ENCODE peak calls at places on chromosomes 1 and 21, in six cellular contexts. X is activated CD8-positive, alpha-beta memory T cell treated with anti-CD3 and anti-CD28 coated beads for 1 hour; M is HTR-8/SVneo; R is CD8-positive, alpha-beta memory T cell; Q is NCI-H1105; D is GM03348. H is an unnamed sample.

GRCh38 chr1:3174487-3175247 is 105.7 kb downstream of the PRDM16 start:
- DNase-seq in M (no peak), Q (no peak), R (no peak), X (no peak), D (peak), H (no peak)

GRCh38 chr1:234866007-234866866 is 256.3 kb upstream of the IRF2BP2 start:
- DNase-seq in Q (no peak), X (no peak), D (peak), R (no peak), M (peak), H (no peak)

GRCh38 chr1:204726478-204726877 is 40.9 kb upstream of the LRRN2 start:
- DNase-seq in R (no peak), M (peak), X (no peak), Q (no peak), D (no peak), H (no peak)

GRCh38 chr21:36478941-36479340 is 981 bp downstream of the CLDN14 start:
- DNase-seq in M (peak), Q (no peak), D (peak), X (no peak), R (no peak), H (no peak)

GRCh38 chr1:201001962-201002361 is 21.6 kb downstream of the KIF21B start:
- DNase-seq in M (no peak), D (no peak), R (no peak), X (no peak), Q (no peak), H (no peak)

GRCh38 chr1:85393490-85393889 is 71.5 kb downstream of the DDAH1 start:
- DNase-seq in M (no peak), D (no peak), X (no peak), Q (no peak), R (no peak), H (no peak)

GRCh38 chr1:16236091-16236494 is 890 bp downstream of the CPLANE2 start:
- DNase-seq in R (peak), D (peak), Q (peak), M (peak), X (no peak), H (peak)

GRCh38 chr1:46180082-46180616 is 3.9 kb upstream of the P3R3URF start:
- DNase-seq in Q (no peak), M (no peak), D (no peak), R (peak), X (no peak), H (peak)

GRCh38 chr1:156807627-156808026 is 9.0 kb downstream of the SH2D2A start:
- DNase-seq in Q (no peak), R (no peak), D (no peak), M (no peak), X (no peak), H (no peak)

GRCh38 chr1:47442844-47443529 is 5.1 kb downstream of the FOXD2 start:
- DNase-seq in R (no peak), Q (no peak), M (no peak), D (no peak), X (no peak), H (no peak)

GRCh38 chr1:44276006-44276405 is 62.7 kb downstream of the DMAP1 start:
- DNase-seq in Q (no peak), M (no peak), R (no peak), X (no peak), D (peak), H (peak)

GRCh38 chr1:53477626-53478025 is 18.4 kb downstream of the DMRTB1 start:
- DNase-seq in D (no peak), M (no peak), Q (no peak), R (no peak), X (no peak), H (no peak)

GRCh38 chr1:71311396-71311795 is 230.6 kb upstream of the ZRANB2 start:
- DNase-seq in R (no peak), X (no peak), M (no peak), Q (no peak), D (peak), H (no peak)

GRCh38 chr1:20058531-20058930 is 11.5 kb upstream of the PLA2G5 start:
- DNase-seq in M (peak), Q (no peak), R (no peak), X (no peak), D (peak), H (peak)

GRCh38 chr1:15308135-15308534 is 61.1 kb downstream of the FHAD1 start:
- DNase-seq in D (no peak), M (no peak), R (no peak), X (no peak), Q (no peak), H (no peak)

GRCh38 chr21:45869121-45870007 is 112.2 kb upstream of the COL6A1 start:
- DNase-seq in Q (no peak), R (peak), D (peak), X (no peak), M (no peak), H (no peak)

GRCh38 chr1:107965112-107965991 is at the start of gene VAV3:
- DNase-seq in R (peak), Q (peak), M (peak), X (no peak), D (peak), H (peak)

GRCh38 chr1:3911521-3911845 is 11.4 kb upstream of the C1orf174 start:
- DNase-seq in D (no peak), X (no peak), R (no peak), M (no peak), Q (no peak), H (peak)

GRCh38 chr1:179079113-179079761 is 2.6 kb upstream of the TOR3A start:
- DNase-seq in R (peak), D (peak), X (no peak), M (peak), Q (peak), H (peak)